ENCODE peak calls at places on chromosomes 13 and 19, in eight cellular contexts. W is psoas muscle, D is AG09309, C is tibial artery, J is A549, T is kidney, E is AG04450, Q is body of pancreas. O is an unnamed sample.
A peak's percentile ranks its signal among the peaks of the same experiment; 100 is the strongest.

GRCh38 chr19:9808855-9809646 is 9.8 kb downstream of the FBXL12 start:
- DNase-seq in W (no peak), D (no peak), C (no peak), J (no peak), T (no peak), E (no peak), Q (no peak), O (no peak)

GRCh38 chr13:114194853-114195252 is 15.8 kb downstream of the CFAP97D2 start:
- DNase-seq in W (no peak), D (no peak), C (no peak), J (no peak), T (no peak), E (no peak), Q (peak; percentile 44), O (no peak)

GRCh38 chr19:37855098-37855497 is 51.3 kb downstream of the WDR87 start:
- DNase-seq in W (no peak), D (no peak), C (no peak), J (no peak), T (peak; percentile 72), E (no peak), Q (peak; percentile 36), O (no peak)

GRCh38 chr13:39051157-39051556 is 12.9 kb downstream of the NHLRC3 start:
- DNase-seq in W (no peak), D (peak; percentile 8), C (no peak), J (no peak), T (no peak), E (no peak), Q (no peak), O (no peak)

GRCh38 chr19:29843180-29844051 is 31.6 kb downstream of the CCNE1 start:
- DNase-seq in W (peak; percentile 51), D (no peak), C (peak; percentile 37), J (no peak), T (peak; percentile 86), E (no peak), Q (no peak), O (no peak)

GRCh38 chr19:42228640-42229039 is 8.5 kb downstream of the ZNF526 start:
- DNase-seq in W (no peak), D (no peak), C (no peak), J (no peak), T (no peak), E (no peak), Q (no peak), O (no peak)

GRCh38 chr13:44739539-44739938 is 163.4 kb upstream of the TSC22D1 start:
- DNase-seq in W (no peak), D (no peak), C (no peak), J (no peak), T (no peak), E (no peak), Q (no peak), O (no peak)

GRCh38 chr19:20482721-20483120 is 82.9 kb downstream of the ZNF737 start:
- DNase-seq in W (no peak), D (no peak), C (no peak), J (no peak), T (no peak), E (no peak), Q (peak; percentile 60), O (no peak)

GRCh38 chr19:5479958-5480357 is 24.7 kb downstream of the ZNRF4 start:
- DNase-seq in W (no peak), D (no peak), C (no peak), J (no peak), T (no peak), E (no peak), Q (peak; percentile 28), O (no peak)

GRCh38 chr13:92510416-92510815 is 716.2 kb upstream of the GPC6 start:
- DNase-seq in W (no peak), D (no peak), C (no peak), J (no peak), T (no peak), E (peak; percentile 68), Q (no peak), O (no peak)

GRCh38 chr19:46413262-46414031 is at the start of gene CCDC8:
- DNase-seq in W (peak; percentile 83), D (peak; percentile 64), C (peak; percentile 79), J (no peak), T (peak; percentile 97), E (peak; percentile 87), Q (peak; percentile 96), O (peak; percentile 85)

GRCh38 chr13:28185256-28185655 is 46.9 kb downstream of the PAN3 start:
- DNase-seq in W (no peak), D (no peak), C (no peak), J (no peak), T (no peak), E (no peak), Q (no peak), O (no peak)

GRCh38 chr19:35592226-35592625 is 6.3 kb downstream of the PMIS2 start:
- DNase-seq in W (no peak), D (no peak), C (no peak), J (peak; percentile 62), T (no peak), E (peak; percentile 3), Q (peak; percentile 71), O (no peak)

GRCh38 chr19:48698046-48698445 is 2.3 kb downstream of the FUT2 start:
- DNase-seq in W (no peak), D (no peak), C (no peak), J (no peak), T (no peak), E (no peak), Q (peak; percentile 49), O (peak; percentile 69)

GRCh38 chr19:39038098-39038497 is 5.7 kb upstream of the FBXO27 start:
- DNase-seq in W (no peak), D (no peak), C (no peak), J (peak; percentile 99), T (no peak), E (no peak), Q (peak; percentile 79), O (no peak)

GRCh38 chr13:44334751-44335150 is 38.9 kb upstream of the SERP2 start:
- DNase-seq in W (no peak), D (no peak), C (no peak), J (no peak), T (no peak), E (no peak), Q (no peak), O (no peak)

GRCh38 chr19:5621945-5622464 is 571 bp downstream of the SAFB2 start:
- DNase-seq in W (peak; percentile 62), D (no peak), C (peak; percentile 27), J (no peak), T (no peak), E (no peak), Q (peak; percentile 25), O (no peak)

GRCh38 chr13:71864981-71865857 is 1.8 kb downstream of the DACH1 start:
- DNase-seq in W (peak; percentile 60), D (no peak), C (no peak), J (no peak), T (peak; percentile 83), E (no peak), Q (peak; percentile 17), O (no peak)

GRCh38 chr13:96988441-96988840 is 5.8 kb downstream of the OXGR1 start:
- DNase-seq in W (no peak), D (no peak), C (no peak), J (no peak), T (no peak), E (no peak), Q (no peak), O (no peak)

GRCh38 chr13:19810996-19811881 is 28.5 kb upstream of the PSPC1 start:
- DNase-seq in W (no peak), D (no peak), C (no peak), J (no peak), T (no peak), E (no peak), Q (no peak), O (no peak)

GRCh38 chr13:67049744-67050143 is 180.4 kb downstream of the PCDH9 start:
- DNase-seq in W (no peak), D (no peak), C (no peak), J (no peak), T (no peak), E (no peak), Q (no peak), O (no peak)

GRCh38 chr13:67048084-67048792 is 181.9 kb downstream of the PCDH9 start:
- DNase-seq in W (no peak), D (no peak), C (no peak), J (no peak), T (no peak), E (peak; percentile 65), Q (peak; percentile 31), O (peak; percentile 15)

GRCh38 chr13:67048793-67049150 is 181.4 kb downstream of the PCDH9 start:
- DNase-seq in W (no peak), D (peak; percentile 11), C (no peak), J (no peak), T (no peak), E (peak; percentile 43), Q (no peak), O (peak; percentile 0)

GRCh38 chr13:67052550-67053237 is 177.4 kb downstream of the PCDH9 start:
- DNase-seq in W (no peak), D (no peak), C (no peak), J (no peak), T (no peak), E (no peak), Q (no peak), O (no peak)
- H3K4me3 ChIP-seq in W (no peak overlapping the region), D (no peak overlapping the region), C (no peak overlapping the region), J (no peak overlapping the region), T (no peak overlapping the region), E (no peak overlapping the region), Q (no peak overlapping the region), O (no peak overlapping the region)

GRCh38 chr19:497476-497860 is 1.2 kb downstream of the MADCAM1 start:
- DNase-seq in W (peak; percentile 52), D (no peak), C (no peak), J (no peak), T (no peak), E (no peak), Q (no peak), O (no peak)
- H3K4me3 ChIP-seq in W (no peak overlapping the region), D (no peak overlapping the region), C (no peak overlapping the region), J (peak overlapping the region; percentile 29), T (no peak overlapping the region), E (no peak overlapping the region), Q (no peak overlapping the region), O (no peak overlapping the region)

GRCh38 chr13:108220042-108220441 is 1.9 kb downstream of the ABHD13 start:
- DNase-seq in W (no peak), D (no peak), C (no peak), J (no peak), T (no peak), E (no peak), Q (peak; percentile 71), O (no peak)
- H3K4me3 ChIP-seq in W (peak overlapping the region; percentile 95), D (no peak overlapping the region), C (no peak overlapping the region), J (no peak overlapping the region), T (no peak overlapping the region), E (peak overlapping the region; percentile 12), Q (no peak overlapping the region), O (peak overlapping the region; percentile 86)

DNA sequence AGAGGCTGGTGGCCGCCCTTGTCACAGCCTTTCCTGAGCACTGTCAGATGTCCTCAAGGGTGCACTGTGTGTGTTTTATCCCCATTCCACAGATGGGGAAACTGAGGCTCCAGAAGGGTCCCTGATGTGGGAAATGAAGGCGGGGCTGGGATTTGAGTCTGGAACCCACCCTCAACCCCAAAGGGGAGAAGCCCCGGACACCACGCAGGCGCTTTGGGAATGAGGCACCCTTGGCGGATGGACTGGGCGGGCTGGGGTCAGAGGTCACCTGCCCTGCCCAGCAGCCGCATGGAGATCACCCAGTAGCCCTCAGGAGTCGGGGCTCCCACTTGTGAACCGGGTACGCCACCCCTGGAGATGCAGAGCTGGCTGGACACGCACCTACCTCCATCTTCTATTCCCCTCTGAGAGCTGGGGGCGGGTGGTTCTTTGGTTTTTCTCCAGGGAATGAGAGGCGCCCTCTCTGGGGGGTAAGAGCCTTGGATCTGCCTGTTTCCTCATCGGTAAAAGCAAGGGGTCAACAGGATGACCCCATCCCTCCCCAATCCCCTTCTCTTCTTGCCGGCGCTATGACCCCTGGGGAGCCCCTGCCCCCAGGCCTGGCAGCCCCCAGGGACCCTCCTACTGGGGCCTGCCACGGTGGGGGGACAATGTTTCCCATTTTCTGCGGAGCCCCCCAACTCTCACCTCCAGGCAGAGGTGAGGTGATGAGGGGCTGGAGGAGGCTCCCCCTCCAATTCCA is 8.3 kb upstream of the ONECUT3 start:
- DNase-seq in W (no peak), D (no peak), C (no peak), J (no peak), T (peak; percentile 53), E (no peak), Q (no peak), O (no peak)
- H3K4me3 ChIP-seq in W (no peak overlapping the region), D (no peak overlapping the region), C (no peak overlapping the region), J (peak overlapping the region; percentile 26), T (no peak overlapping the region), E (no peak overlapping the region), Q (no peak overlapping the region), O (no peak overlapping the region)

O was measured in HFF-Myc.